ENCODE peak calls at places on chromosome 21, in four cellular contexts. Y, D, S and F are unnamed samples.

GRCh38 chr21:41634211-41634694 is 126.3 kb upstream of the TMPRSS2 start:
- DNase-seq in D (no peak), S (no peak), Y (no peak), F (no peak)

GRCh38 chr21:15592271-15592860 is 137.4 kb upstream of the USP25 start:
- DNase-seq in S (no peak), D (no peak), Y (peak), F (no peak)

GRCh38 chr21:28963831-28964230 is 28.8 kb downstream of the LTN1 start:
- DNase-seq in Y (no peak), D (no peak), S (no peak), F (no peak)

GRCh38 chr21:32334980-32335471 is 36.4 kb downstream of the MRAP start:
- DNase-seq in D (peak), S (no peak), Y (no peak), F (no peak)

GRCh38 chr21:33937931-33938339 is 22.3 kb upstream of the ATP5PO start:
- DNase-seq in D (no peak), Y (no peak), S (no peak), F (no peak)

GRCh38 chr21:37546299-37546908 is 179.8 kb downstream of the DYRK1A start:
- DNase-seq in Y (no peak), S (no peak), D (no peak), F (no peak)

GRCh38 chr21:38875694-38876492 is 70.2 kb downstream of the ETS2 start:
- DNase-seq in Y (no peak), D (no peak), S (no peak), F (no peak)

GRCh38 chr21:27572681-27573080 is 605.8 kb upstream of the ADAMTS5 start:
- DNase-seq in S (no peak), D (no peak), Y (no peak), F (no peak)

GRCh38 chr21:32256873-32257620 is 21.8 kb downstream of the MIS18A start:
- DNase-seq in Y (no peak), D (peak), S (peak), F (peak)

GRCh38 chr21:43976661-43977060 is 35.4 kb upstream of the TRAPPC10 start:
- DNase-seq in Y (no peak), D (no peak), S (no peak), F (no peak)

GRCh38 chr21:31162827-31163226 is 124.6 kb upstream of the KRTAP19-8 start:
- DNase-seq in Y (no peak), S (no peak), D (no peak), F (no peak)

GRCh38 chr21:45339430-45340405 is 52.0 kb upstream of the POFUT2 start:
- DNase-seq in S (no peak), D (no peak), Y (no peak), F (no peak)

GRCh38 chr21:43697758-43698643 is 20.9 kb upstream of the PDXK start:
- DNase-seq in S (no peak), D (no peak), Y (no peak), F (no peak)

GRCh38 chr21:36551731-36552457 is 72.0 kb upstream of the CLDN14 start:
- DNase-seq in Y (no peak), S (no peak), D (no peak), F (no peak)

GRCh38 chr21:35086357-35086756 is 37.3 kb upstream of the RUNX1 start:
- DNase-seq in D (no peak), S (no peak), Y (no peak), F (no peak)

GRCh38 chr21:42790520-42790919 is 88.8 kb downstream of the WDR4 start:
- DNase-seq in Y (no peak), D (no peak), S (no peak), F (no peak)

GRCh38 chr21:42653492-42654061 is at the start of gene PDE9A:
- DNase-seq in Y (peak), D (no peak), S (peak), F (no peak)

GRCh38 chr21:45036630-45037029 is 37.8 kb upstream of the ADARB1 start:
- DNase-seq in S (no peak), Y (no peak), D (no peak), F (no peak)

GRCh38 chr21:20110368-20110767 is 887.8 kb upstream of the NCAM2 start:
- DNase-seq in Y (no peak), S (no peak), D (no peak), F (no peak)

GRCh38 chr21:35801388-35801787 is 258.9 kb downstream of the SETD4 start:
- DNase-seq in Y (peak), S (no peak), D (no peak), F (no peak)

GRCh38 chr21:41783476-41784150 is 16.8 kb upstream of the RIPK4 start:
- DNase-seq in D (no peak), Y (peak), S (no peak), F (no peak)

GRCh38 chr21:27570306-27570868 is 603.5 kb upstream of the ADAMTS5 start:
- DNase-seq in S (peak), D (no peak), Y (no peak), F (peak)

GRCh38 chr21:35343046-35343816 is 294.1 kb upstream of the RUNX1 start:
- DNase-seq in D (no peak), Y (no peak), S (no peak), F (no peak)

GRCh38 chr21:38645282-38645681 is 147.0 kb upstream of the ERG start:
- DNase-seq in D (no peak), Y (no peak), S (no peak), F (no peak)

GRCh38 chr21:39066829-39067785 is 116.1 kb downstream of the PSMG1 start:
- DNase-seq in S (no peak), Y (no peak), D (no peak), F (no peak)

GRCh38 chr21:15421521-15421920 is 308.3 kb upstream of the USP25 start:
- DNase-seq in Y (no peak), S (no peak), D (no peak), F (no peak)

GRCh38 chr21:32403201-32403701 is 9.3 kb upstream of the EVA1C start:
- DNase-seq in Y (peak), S (peak), D (peak), F (no peak)

GRCh38 chr21:41769521-41769920 is 2.7 kb upstream of the RIPK4 start:
- DNase-seq in Y (no peak), D (no peak), S (no peak), F (no peak)

GRCh38 chr21:42688841-42689371 is 35.5 kb downstream of the PDE9A start:
- DNase-seq in S (no peak), Y (no peak), D (no peak), F (no peak)

GRCh38 chr21:36589352-36589971 is 109.5 kb upstream of the SIM2 start:
- DNase-seq in S (no peak), Y (no peak), D (no peak), F (peak)

GRCh38 chr21:26842300-26842699 is 2.9 kb downstream of the ADAMTS1 start:
- DNase-seq in Y (no peak), D (no peak), S (no peak), F (no peak)

GRCh38 chr21:44303490-44303981 is 3.7 kb downstream of the PFKL start:
- DNase-seq in S (no peak), Y (no peak), D (no peak), F (no peak)

GRCh38 chr21:33642896-33643657 is 776 bp downstream of the ITSN1 start:
- DNase-seq in Y (no peak), S (peak), D (no peak), F (no peak)

GRCh38 chr21:43868461-43868860 is 3.4 kb downstream of the AGPAT3 start:
- DNase-seq in S (no peak), Y (no peak), D (no peak), F (no peak)

GRCh38 chr21:36113647-36114428 is 21.0 kb upstream of the CBR3 start:
- DNase-seq in S (no peak), Y (no peak), D (no peak), F (no peak)